ENCODE peak calls at places on chromosomes 1 and 21, in ten cellular contexts. P is bronchial epithelial cell; K is CD8-positive, alpha-beta T cell; G is psoas muscle; X is spleen; Z is nephron progenitor cell; V is neural crest cell; J is ascending aorta; M is RWPE2; C is brain microvascular endothelial cell. F is an unnamed sample.

GRCh38 chr1:150363426-150364230 is at the start of gene RPRD2:
- DNase-seq in P (peak; percentile 96), J (peak; percentile 100), V (peak; percentile 97), K (peak; percentile 98), Z (peak; percentile 97), G (peak; percentile 100), C (peak; percentile 99), M (peak; percentile 99), X (peak; percentile 99), F (peak; percentile 98)

GRCh38 chr1:42479621-42480020 is 16.5 kb downstream of the CCDC30 start:
- DNase-seq in X (no peak), G (no peak), M (no peak), K (no peak), C (peak; percentile 55), P (peak; percentile 36), J (no peak), V (no peak), Z (peak; percentile 3), F (peak; percentile 55)

GRCh38 chr1:236020359-236021000 is 44.4 kb downstream of the NID1 start:
- DNase-seq in X (no peak), G (no peak), M (no peak), K (no peak), V (no peak), C (no peak), J (peak; percentile 63), Z (no peak), P (no peak), F (no peak)

GRCh38 chr21:33655591-33656221 is 13.4 kb downstream of the ITSN1 start:
- DNase-seq in X (no peak), M (peak; percentile 87), V (no peak), K (no peak), G (no peak), Z (no peak), J (no peak), P (peak; percentile 97), C (peak; percentile 85), F (no peak)

GRCh38 chr21:46130721-46131720 is 24.4 kb downstream of the FTCD start:
- DNase-seq in X (peak; percentile 57), J (no peak), P (no peak), C (no peak), K (no peak), G (peak; percentile 67), V (no peak), M (no peak), Z (no peak), F (peak; percentile 18)

GRCh38 chr1:94479682-94480081 is 61.5 kb downstream of the ABCD3 start:
- DNase-seq in K (no peak), P (no peak), C (no peak), V (no peak), M (no peak), Z (no peak), G (no peak), J (no peak), X (no peak), F (no peak)

GRCh38 chr1:181778630-181779285 is 282.8 kb downstream of the ZNF648 start:
- DNase-seq in Z (no peak), V (no peak), P (peak; percentile 56), C (no peak), J (no peak), M (no peak), X (no peak), K (no peak), G (no peak), F (no peak)

GRCh38 chr1:82920418-82921248 is 1078.3 kb downstream of the TTLL7 start:
- DNase-seq in V (no peak), Z (no peak), K (no peak), P (peak; percentile 71), G (no peak), J (no peak), M (no peak), C (no peak), X (no peak), F (no peak)

GRCh38 chr1:65476327-65476726 is 55.9 kb downstream of the LEPR start:
- DNase-seq in Z (no peak), X (no peak), C (no peak), P (no peak), V (no peak), G (no peak), J (no peak), K (no peak), M (no peak), F (no peak)

GRCh38 chr1:65478379-65479026 is 58.0 kb downstream of the LEPR start:
- DNase-seq in M (no peak), G (no peak), K (no peak), P (no peak), X (no peak), V (no peak), C (peak; percentile 43), J (no peak), Z (no peak), F (no peak)

GRCh38 chr1:65477414-65478378 is 57.2 kb downstream of the LEPR start:
- DNase-seq in J (no peak), G (no peak), K (no peak), C (no peak), P (no peak), Z (no peak), X (no peak), M (no peak), V (no peak), F (no peak)

GRCh38 chr1:65480684-65481405 is 60.4 kb downstream of the LEPR start:
- DNase-seq in X (no peak), K (no peak), P (no peak), G (no peak), C (no peak), Z (no peak), M (no peak), J (no peak), V (no peak), F (no peak)

DNA sequence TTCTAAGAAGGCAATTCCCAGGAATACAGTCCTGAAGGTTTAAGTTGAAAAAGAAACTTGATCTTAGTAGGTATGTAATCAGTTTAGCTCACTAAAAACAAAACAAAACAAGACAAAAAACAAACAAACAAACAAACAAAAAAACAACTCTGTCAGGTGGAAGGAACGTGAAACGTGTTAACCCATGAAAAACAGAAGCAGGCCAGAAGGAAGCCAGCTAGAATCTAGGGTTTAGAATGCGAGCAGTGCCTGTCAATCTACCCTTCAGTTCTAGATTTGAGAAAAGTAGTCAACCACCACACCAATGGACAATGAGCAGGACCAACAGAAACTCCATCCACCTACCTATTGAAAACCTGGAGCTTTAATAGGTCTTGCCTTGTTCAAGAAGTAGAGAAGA is 59.3 kb downstream of the LEPR start:
- DNase-seq in J (no peak), Z (no peak), C (no peak), V (no peak), M (no peak), G (no peak), K (no peak), P (no peak), X (no peak), F (no peak)
- TF ChIP-seq CTCF in J (no peak), Z (no peak), C (no peak), V (no peak), M (no peak), G (no peak), K (no peak), P (no peak), X (no peak), F (no peak)

GRCh38 chr1:10589074-10589473 is 114.3 kb downstream of the PEX14 start:
- DNase-seq in G (no peak), C (no peak), K (no peak), Z (no peak), V (no peak), X (no peak), J (no peak), P (no peak), M (no peak), F (no peak)

GRCh38 chr1:10588640-10589039 is 113.9 kb downstream of the PEX14 start:
- DNase-seq in X (no peak), C (no peak), M (no peak), J (no peak), Z (no peak), V (no peak), K (no peak), G (no peak), P (no peak), F (no peak)

GRCh38 chr1:10585242-10585641 is 110.5 kb downstream of the PEX14 start:
- DNase-seq in Z (no peak), P (no peak), G (no peak), X (no peak), J (no peak), C (no peak), K (no peak), M (no peak), V (no peak), F (no peak)

DNA sequence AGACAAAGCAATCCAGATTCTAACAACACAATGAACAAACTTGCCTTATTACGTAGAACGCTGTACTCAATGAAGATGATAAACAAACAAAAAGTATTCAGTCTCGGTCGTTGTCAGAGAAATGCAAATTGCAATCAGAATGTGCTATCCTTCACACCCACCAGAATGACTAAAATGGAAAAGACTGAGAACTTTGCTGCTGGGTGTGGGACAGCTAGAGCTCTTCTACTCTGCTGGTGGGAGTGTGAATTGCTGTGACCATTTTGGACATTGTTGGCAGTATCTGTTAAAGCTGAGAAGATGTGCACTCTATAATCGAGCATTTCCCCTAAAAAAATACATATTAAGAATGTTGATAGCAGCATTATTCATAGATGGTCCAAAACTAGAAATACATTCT is 111.4 kb downstream of the PEX14 start:
- DNase-seq in V (no peak), K (no peak), J (no peak), X (no peak), M (no peak), G (no peak), Z (no peak), C (no peak), P (no peak), F (no peak)
- TF ChIP-seq CTCF in V (peak; percentile 48), K (no peak), J (no peak), X (no peak), M (no peak), G (no peak), Z (no peak), C (peak; percentile 26), P (no peak), F (no peak)

GRCh38 chr1:112285808-112286207 is 110.2 kb upstream of the CTTNBP2NL start:
- DNase-seq in X (no peak), J (no peak), K (no peak), G (no peak), M (no peak), V (no peak), Z (no peak), P (no peak), C (no peak), F (no peak)
- TF ChIP-seq CTCF in X (no peak), J (no peak), K (no peak), G (no peak), M (no peak), V (no peak), Z (no peak), P (no peak), C (no peak), F (no peak)

GRCh38 chr21:39923441-39923840 is 56.2 kb downstream of the PCP4 start:
- DNase-seq in C (no peak), M (no peak), J (no peak), Z (no peak), X (no peak), P (no peak), G (no peak), V (no peak), K (no peak), F (no peak)

GRCh38 chr21:39927304-39927886 is 60.2 kb downstream of the PCP4 start:
- DNase-seq in P (no peak), G (no peak), K (no peak), Z (no peak), J (no peak), X (no peak), C (no peak), M (no peak), V (no peak), F (no peak)

DNA sequence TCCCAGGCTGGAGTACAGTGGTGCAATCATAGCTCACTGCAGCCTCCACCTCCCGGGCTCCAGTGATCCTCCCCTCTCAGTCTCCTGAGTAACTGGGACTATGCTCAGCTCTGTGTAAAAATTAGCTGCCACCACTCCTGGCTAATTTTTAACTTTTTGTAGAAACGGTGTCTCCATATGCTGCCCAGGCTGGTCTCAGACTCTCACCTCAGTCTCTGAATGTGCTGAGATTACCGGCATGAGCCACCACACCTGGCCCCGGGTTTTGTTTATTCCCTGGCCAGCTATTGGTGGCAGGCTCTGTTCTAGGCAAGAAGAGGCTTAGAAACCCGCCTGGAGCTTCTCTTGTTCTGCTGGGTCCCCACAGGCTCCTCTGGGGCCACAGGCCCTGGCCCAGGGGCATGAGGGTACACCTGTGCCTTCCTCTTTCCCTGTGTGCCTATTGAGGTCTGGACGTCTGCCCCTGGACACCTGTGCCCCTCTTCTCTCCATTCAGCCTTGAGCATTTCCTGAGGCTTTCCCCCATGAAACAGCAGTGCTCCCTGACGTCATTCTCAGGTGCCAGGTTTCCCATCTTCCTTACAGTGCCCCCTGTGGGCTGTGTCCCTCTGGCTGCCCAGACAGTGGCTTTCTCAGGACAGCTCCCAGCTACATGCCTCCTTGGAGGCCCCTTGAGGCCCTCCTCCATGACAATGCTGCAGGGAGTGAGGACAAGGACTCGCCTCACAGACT is 57.5 kb downstream of the PCP4 start:
- DNase-seq in P (no peak), X (no peak), G (no peak), J (no peak), V (no peak), C (no peak), Z (no peak), M (no peak), K (no peak), F (no peak)
- TF ChIP-seq CTCF in P (no peak), X (no peak), G (no peak), J (no peak), V (no peak), C (no peak), Z (no peak), M (no peak), K (no peak), F (no peak)

F was measured in glutamatergic neuron.